ENCODE peak calls at places on chromosomes 6 and 20, in nine cellular contexts. T is AG10803, C is GM06990, I is mesendoderm, M is astrocyte of the cerebellum, V is lower leg skin, Y is OCI-LY7, Q is stomach, H is adrenal gland. F is an unnamed sample.

GRCh38 chr6:136793348-136793747 is 1.1 kb upstream of the MAP3K5 start:
- DNase-seq in M (no peak), C (no peak), T (no peak), H (no peak), I (no peak), V (no peak), Q (no peak), Y (no peak), F (no peak)

GRCh38 chr6:101779051-101779844 is 385.7 kb downstream of the GRIK2 start:
- DNase-seq in V (no peak), C (no peak), T (peak), M (no peak), I (no peak), Q (no peak), Y (no peak), H (no peak), F (no peak)

GRCh38 chr6:34656378-34657036 is 40.1 kb downstream of the ILRUN start:
- DNase-seq in Y (peak), I (no peak), V (no peak), M (peak), C (peak), Q (peak), H (no peak), T (peak), F (peak)

GRCh38 chr6:158817298-158818007 is 1.7 kb downstream of the EZR start:
- DNase-seq in M (no peak), I (peak), Q (peak), H (peak), V (peak), T (peak), Y (peak), C (no peak), F (no peak)

GRCh38 chr6:119322715-119323350 is 26.7 kb downstream of the MAN1A1 start:
- DNase-seq in M (no peak), Y (no peak), I (no peak), Q (no peak), V (no peak), T (no peak), H (no peak), C (no peak), F (no peak)

GRCh38 chr6:93786474-93787330 is 367.3 kb upstream of the EPHA7 start:
- DNase-seq in I (peak), Y (no peak), C (no peak), M (no peak), Q (no peak), H (no peak), V (no peak), T (no peak), F (no peak)

GRCh38 chr6:111339294-111339693 is 143.7 kb downstream of the REV3L start:
- DNase-seq in M (no peak), Q (no peak), I (no peak), V (no peak), Y (no peak), C (no peak), T (no peak), H (no peak), F (no peak)

GRCh38 chr6:31122803-31123706 is 2.8 kb upstream of the CDSN start:
- DNase-seq in V (no peak), I (no peak), T (peak), Y (no peak), Q (peak), C (no peak), H (peak), M (peak), F (peak)

GRCh38 chr6:145507251-145507650 is 228.1 kb downstream of the EPM2A start:
- DNase-seq in I (no peak), H (no peak), C (no peak), Y (no peak), T (no peak), Q (peak), V (no peak), M (no peak), F (no peak)

GRCh38 chr6:43801489-43802181 is 31.6 kb downstream of the VEGFA start:
- DNase-seq in Y (no peak), M (no peak), C (no peak), Q (peak), H (no peak), T (no peak), V (no peak), I (no peak), F (no peak)

GRCh38 chr6:36615018-36615761 is 21.0 kb downstream of the SRSF3 start:
- DNase-seq in V (peak), Q (no peak), T (peak), H (peak), I (peak), Y (peak), C (no peak), M (no peak), F (peak)

GRCh38 chr6:119974430-119975159 is 625.0 kb upstream of the MAN1A1 start:
- DNase-seq in Y (no peak), M (no peak), H (no peak), C (no peak), Q (no peak), T (no peak), V (no peak), I (no peak), F (no peak)

GRCh38 chr20:59933849-59934585 is 580 bp upstream of the SYCP2 start:
- DNase-seq in H (peak), C (peak), I (peak), V (peak), M (no peak), Q (peak), Y (no peak), T (peak), F (no peak)

GRCh38 chr6:134352786-134353480 is 35.0 kb upstream of the SGK1 start:
- DNase-seq in I (peak), T (peak), M (peak), Q (no peak), V (no peak), H (no peak), Y (no peak), C (no peak), F (peak)

GRCh38 chr6:28269492-28269891 is 2.5 kb downstream of the ZSCAN26 start:
- DNase-seq in C (no peak), I (peak), Q (no peak), M (peak), H (no peak), Y (no peak), T (peak), V (no peak), F (peak)

GRCh38 chr6:2450546-2450945 is 205.1 kb upstream of the GMDS start:
- DNase-seq in V (no peak), M (no peak), H (peak), C (no peak), Q (peak), T (no peak), Y (no peak), I (no peak), F (no peak)

GRCh38 chr6:35442693-35443092 is 9.4 kb upstream of the FANCE start:
- DNase-seq in C (no peak), M (no peak), I (no peak), T (no peak), Q (no peak), H (no peak), V (no peak), Y (no peak), F (no peak)

GRCh38 chr6:154292855-154293519 is 63.6 kb downstream of the IPCEF1 start:
- DNase-seq in Y (no peak), V (no peak), H (no peak), I (peak), Q (no peak), T (peak), C (no peak), M (no peak), F (peak)

GRCh38 chr6:3820563-3820962 is 28.6 kb upstream of the FAM50B start:
- DNase-seq in V (peak), M (peak), H (no peak), Q (no peak), C (no peak), Y (no peak), T (peak), I (peak), F (no peak)

GRCh38 chr6:75748743-75749538 is at the start of gene MYO6:
- DNase-seq in V (peak), I (peak), Q (peak), T (peak), M (no peak), Y (peak), H (peak), C (peak), F (no peak)

GRCh38 chr20:56208121-56208520 is 40.4 kb upstream of the MC3R start:
- DNase-seq in Y (no peak), Q (no peak), H (no peak), M (no peak), I (no peak), V (no peak), C (no peak), T (no peak), F (no peak)

GRCh38 chr6:132298344-132298949 is 102.8 kb downstream of the MOXD1 start:
- DNase-seq in I (peak), M (peak), Y (peak), H (peak), Q (peak), V (no peak), T (peak), C (no peak), F (peak)

GRCh38 chr20:40434122-40434521 is 254.9 kb downstream of the MAFB start:
- DNase-seq in I (no peak), T (no peak), H (no peak), M (no peak), C (no peak), V (peak), Q (no peak), Y (no peak), F (no peak)

GRCh38 chr6:423799-424345 is 32.3 kb downstream of the IRF4 start:
- DNase-seq in V (no peak), Q (no peak), H (no peak), T (no peak), Y (no peak), I (no peak), M (no peak), C (no peak), F (no peak)

GRCh38 chr6:107716688-107717089 is 107.4 kb downstream of the SCML4 start:
- DNase-seq in Y (peak), Q (no peak), H (no peak), C (peak), T (peak), V (peak), M (no peak), I (peak), F (no peak)

GRCh38 chr6:89022747-89023289 is 57.7 kb upstream of the PNRC1 start:
- DNase-seq in M (peak), H (peak), T (peak), Q (no peak), Y (no peak), I (no peak), C (no peak), V (no peak), F (no peak)

GRCh38 chr6:147909645-147910044 is 401.2 kb downstream of the SAMD5 start:
- DNase-seq in Y (no peak), M (peak), C (no peak), Q (no peak), T (no peak), I (no peak), H (no peak), V (no peak), F (no peak)

GRCh38 chr20:39016496-39016895 is 54.4 kb downstream of the DHX35 start:
- DNase-seq in M (no peak), I (no peak), Y (no peak), C (no peak), T (no peak), H (no peak), Q (no peak), V (no peak), F (no peak)

GRCh38 chr20:58071991-58072390 is 156.5 kb downstream of the ANKRD60 start:
- DNase-seq in C (no peak), Q (no peak), V (no peak), T (no peak), H (no peak), M (no peak), Y (no peak), I (no peak), F (no peak)

GRCh38 chr20:63896136-63896890 is 1.4 kb downstream of the DNAJC5 start:
- DNase-seq in M (no peak), V (no peak), H (peak), Y (peak), Q (peak), C (peak), I (peak), T (peak), F (no peak)

GRCh38 chr6:3504938-3505735 is 48.3 kb upstream of the SLC22A23 start:
- DNase-seq in Y (no peak), C (no peak), Q (no peak), I (no peak), M (no peak), T (no peak), V (no peak), H (no peak), F (no peak)

GRCh38 chr6:33277663-33278391 is 904 bp downstream of the B3GALT4 start:
- DNase-seq in I (no peak), M (no peak), H (no peak), V (no peak), C (peak), Y (peak), T (no peak), Q (no peak), F (no peak)

GRCh38 chr6:14001329-14002012 is 76.7 kb downstream of the RNF182 start:
- DNase-seq in I (no peak), V (no peak), Y (no peak), H (no peak), M (peak), C (no peak), T (peak), Q (no peak), F (peak)

GRCh38 chr6:22954749-22955385 is 385.5 kb downstream of the HDGFL1 start:
- DNase-seq in H (no peak), C (peak), Y (no peak), Q (no peak), V (no peak), M (no peak), T (no peak), I (no peak), F (no peak)
- H3K4me3 ChIP-seq in H (peak), C (peak), Y (no peak), Q (peak), V (no peak), M (no peak), T (peak), I (no peak), F (peak)

GRCh38 chr6:150143521-150144293 is 863 bp downstream of the PPP1R14C start:
- DNase-seq in I (no peak), Q (no peak), H (no peak), M (no peak), C (no peak), T (no peak), V (no peak), Y (no peak), F (no peak)
- H3K4me3 ChIP-seq in I (no peak), Q (peak), H (peak), M (peak), C (no peak), T (peak), V (peak), Y (peak), F (no peak)

DNA sequence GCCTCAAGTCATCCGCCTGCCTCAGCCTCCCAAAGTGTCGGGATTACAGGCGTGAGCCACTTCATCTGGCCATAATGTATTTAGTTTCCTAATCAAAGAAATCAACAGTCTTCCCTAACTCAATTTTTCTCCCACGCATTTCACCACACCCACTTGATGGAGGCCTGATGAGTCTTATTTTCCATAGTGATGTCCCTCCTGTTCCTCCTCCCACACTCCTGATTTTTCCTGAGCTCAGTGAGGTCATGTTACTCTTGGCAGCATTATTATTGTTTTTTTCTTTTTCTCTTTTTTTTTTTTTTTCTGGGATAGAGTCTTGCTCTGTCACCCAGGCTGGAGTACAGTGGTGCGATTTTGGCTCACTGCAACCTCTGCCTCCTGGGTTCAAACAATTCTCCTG is 8.9 kb downstream of the ABRACL start:
- DNase-seq in T (peak), I (no peak), Q (no peak), H (no peak), V (no peak), Y (no peak), C (no peak), M (no peak), F (no peak)
- H3K4me3 ChIP-seq in T (no peak), I (no peak), Q (no peak), H (no peak), V (no peak), Y (no peak), C (no peak), M (no peak), F (no peak)

GRCh38 chr6:18503187-18503586 is 116.0 kb downstream of the RNF144B start:
- DNase-seq in H (no peak), C (no peak), T (no peak), Q (no peak), V (no peak), Y (no peak), M (no peak), I (no peak), F (no peak)
- H3K4me3 ChIP-seq in H (no peak), C (no peak), T (no peak), Q (no peak), V (no peak), Y (peak), M (no peak), I (no peak), F (no peak)

GRCh38 chr20:17971571-17972013 is 2.8 kb downstream of the MGME1 start:
- DNase-seq in Q (no peak), V (no peak), C (no peak), Y (no peak), H (no peak), M (no peak), T (peak), I (peak), F (no peak)
- H3K4me3 ChIP-seq in Q (peak), V (no peak), C (peak), Y (peak), H (peak), M (peak), T (peak), I (peak), F (peak)

DNA sequence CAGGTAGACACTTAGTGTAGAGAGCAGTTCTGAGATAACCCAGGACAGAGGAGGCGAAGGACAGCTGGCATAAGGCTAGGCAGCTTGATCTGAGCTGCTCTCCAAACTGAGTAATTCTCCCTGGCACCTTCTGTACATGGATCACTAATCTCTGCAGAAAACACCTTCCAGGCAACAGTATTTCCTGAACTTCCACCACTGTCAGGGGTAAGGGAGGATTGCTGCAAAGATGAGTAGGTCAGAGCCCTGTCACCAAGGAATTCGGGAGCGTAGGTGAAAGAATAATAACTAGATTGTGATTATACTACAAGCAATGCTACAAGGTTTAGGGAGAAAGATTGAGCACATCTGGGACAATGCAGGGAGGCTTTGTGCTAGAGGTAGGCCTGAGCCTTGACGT is 1.9 kb downstream of the HM13 start:
- DNase-seq in Y (no peak), T (no peak), V (no peak), Q (no peak), C (no peak), I (no peak), H (no peak), M (no peak), F (no peak)
- H3K4me3 ChIP-seq in Y (peak), T (peak), V (no peak), Q (peak), C (peak), I (no peak), H (peak), M (peak), F (peak)

GRCh38 chr6:104958720-104959452 is 2.0 kb downstream of the LIN28B start:
- DNase-seq in M (no peak), H (no peak), V (no peak), I (peak), T (no peak), Q (no peak), C (no peak), Y (no peak), F (no peak)
- H3K4me3 ChIP-seq in M (no peak), H (no peak), V (no peak), I (peak), T (no peak), Q (no peak), C (no peak), Y (no peak), F (no peak)

DNA sequence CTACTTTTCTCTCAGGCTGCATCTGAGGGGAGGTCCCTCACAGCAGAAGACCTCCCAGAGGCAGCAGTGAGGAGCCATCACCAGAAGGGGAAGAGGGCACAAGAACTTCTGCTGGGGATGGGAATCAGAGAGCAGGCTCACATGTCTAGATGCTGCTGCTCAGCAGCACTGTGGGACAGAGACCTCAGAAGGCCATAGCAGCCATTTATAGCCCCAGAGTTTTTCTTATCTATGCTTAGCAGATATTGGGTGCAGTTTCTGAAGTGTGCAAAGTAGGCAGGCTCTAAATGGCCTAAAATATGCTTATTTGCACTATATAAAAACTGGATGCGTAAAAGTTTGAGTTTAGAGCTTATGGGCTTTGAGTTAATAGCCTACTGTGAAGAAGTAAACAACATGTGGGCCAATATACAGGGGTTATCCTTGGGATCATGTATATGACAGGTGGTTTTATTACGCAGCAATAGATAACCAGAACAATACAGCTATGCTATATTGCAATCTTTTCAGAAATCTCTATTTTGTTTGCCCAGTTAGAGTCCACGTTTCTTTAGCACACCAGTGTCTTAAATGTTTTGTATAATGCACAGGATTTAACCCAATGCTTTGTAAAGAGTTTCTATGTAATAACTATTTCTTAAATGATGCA is 60.2 kb upstream of the TMEM244 start:
- DNase-seq in H (no peak), T (no peak), Q (no peak), Y (no peak), C (no peak), I (no peak), M (no peak), V (no peak), F (no peak)
- H3K4me3 ChIP-seq in H (no peak), T (no peak), Q (no peak), Y (no peak), C (no peak), I (no peak), M (no peak), V (no peak), F (no peak)

GRCh38 chr6:37807656-37808055 is 11.9 kb upstream of the ZFAND3 start:
- DNase-seq in V (no peak), Q (no peak), H (no peak), I (no peak), M (no peak), C (no peak), Y (no peak), T (peak), F (no peak)
- H3K4me3 ChIP-seq in V (no peak), Q (no peak), H (no peak), I (no peak), M (no peak), C (no peak), Y (no peak), T (no peak), F (no peak)